ENCODE peak calls at places on chromosomes 2 and 18, in ten cellular contexts. V is stimulated activated CD8-positive, alpha-beta memory T cell treated with anti-CD3 and anti-CD28 coated beads, Interleukin-4, amount 100 ng/mL, for 24 hours; S is M059J; O is hepatic stellate cell; M is mucosa of gallbladder; A is fibroblast of villous mesenchyme; X is iris pigment epithelial cell; T is left ventricle myocardium superior; F is Right ventricle myocardium superior; W is natural killer cell. E is an unnamed sample.

GRCh38 chr2:24021122-24021998 is 11.5 kb downstream of the MFSD2B start:
- DNase-seq in V (no peak), S (peak; percentile 84), O (no peak), M (no peak), A (no peak), X (no peak), T (no peak), F (no peak), W (no peak), E (no peak)

GRCh38 chr2:177143444-177143843 is 69.2 kb upstream of the HNRNPA3 start:
- DNase-seq in V (no peak), S (peak; percentile 54), O (peak; percentile 21), M (no peak), A (peak; percentile 63), X (peak; percentile 58), T (no peak), F (no peak), W (no peak), E (no peak)

GRCh38 chr2:165897741-165898140 is 55.8 kb downstream of the TTC21B start:
- DNase-seq in V (no peak), S (no peak), O (no peak), M (no peak), A (no peak), X (no peak), T (no peak), F (no peak), W (no peak), E (no peak)

GRCh38 chr2:177917169-177917568 is 155.4 kb downstream of the PDE11A start:
- DNase-seq in V (no peak), S (no peak), O (no peak), M (no peak), A (no peak), X (no peak), T (no peak), F (no peak), W (no peak), E (no peak)

GRCh38 chr2:43383533-43383932 is 157.1 kb upstream of the ZFP36L2 start:
- DNase-seq in V (no peak), S (no peak), O (no peak), M (no peak), A (no peak), X (no peak), T (no peak), F (no peak), W (no peak), E (no peak)

GRCh38 chr2:39107156-39107555 is 13.7 kb downstream of the SOS1 start:
- DNase-seq in V (no peak), S (no peak), O (no peak), M (no peak), A (no peak), X (peak; percentile 45), T (no peak), F (no peak), W (no peak), E (no peak)

GRCh38 chr2:20104900-20105545 is 53.6 kb upstream of the LAPTM4A start:
- DNase-seq in V (no peak), S (no peak), O (no peak), M (no peak), A (no peak), X (no peak), T (no peak), F (no peak), W (no peak), E (no peak)

GRCh38 chr2:30098271-30099005 is 48.4 kb upstream of the YPEL5 start:
- DNase-seq in V (no peak), S (no peak), O (no peak), M (no peak), A (no peak), X (no peak), T (no peak), F (no peak), W (no peak), E (no peak)

GRCh38 chr2:33598472-33599174 is 476 bp downstream of the FAM98A start:
- DNase-seq in V (peak; percentile 8), S (peak; percentile 57), O (peak; percentile 46), M (peak; percentile 13), A (peak; percentile 68), X (peak; percentile 73), T (no peak), F (no peak), W (peak; percentile 29), E (no peak)

GRCh38 chr2:172085460-172086159 is at the start of gene DLX1:
- DNase-seq in V (no peak), S (no peak), O (no peak), M (no peak), A (no peak), X (no peak), T (no peak), F (no peak), W (no peak), E (no peak)

GRCh38 chr2:160429248-160430000 is 64.2 kb downstream of the RBMS1 start:
- DNase-seq in V (no peak), S (peak; percentile 69), O (no peak), M (no peak), A (peak; percentile 78), X (peak; percentile 76), T (no peak), F (no peak), W (no peak), E (no peak)

GRCh38 chr2:215736653-215737290 is 276.6 kb downstream of the MREG start:
- DNase-seq in V (no peak), S (peak; percentile 41), O (peak; percentile 15), M (no peak), A (peak; percentile 89), X (peak; percentile 79), T (no peak), F (no peak), W (no peak), E (no peak)

GRCh38 chr2:162636206-162636728 is 202.3 kb downstream of the KCNH7 start:
- DNase-seq in V (no peak), S (peak; percentile 4), O (no peak), M (no peak), A (no peak), X (peak; percentile 20), T (no peak), F (no peak), W (no peak), E (no peak)

GRCh38 chr2:179024445-179024844 is 25.5 kb downstream of the CCDC141 start:
- DNase-seq in V (no peak), S (no peak), O (no peak), M (no peak), A (no peak), X (no peak), T (no peak), F (no peak), W (no peak), E (no peak)

GRCh38 chr18:36441872-36442271 is 144.4 kb downstream of the FHOD3 start:
- DNase-seq in V (no peak), S (peak; percentile 50), O (peak; percentile 28), M (no peak), A (peak; percentile 55), X (peak; percentile 36), T (no peak), F (no peak), W (no peak), E (no peak)

GRCh38 chr2:20106746-20107145 is 55.3 kb upstream of the LAPTM4A start:
- DNase-seq in V (peak; percentile 7), S (no peak), O (no peak), M (no peak), A (no peak), X (peak; percentile 47), T (peak; percentile 65), F (peak; percentile 52), W (peak; percentile 17), E (peak; percentile 84)

GRCh38 chr2:235421618-235422017 is 72.2 kb upstream of the AGAP1 start:
- DNase-seq in V (no peak), S (no peak), O (no peak), M (peak; percentile 71), A (no peak), X (no peak), T (peak; percentile 59), F (no peak), W (no peak), E (no peak)

GRCh38 chr2:176412136-176412535 is 142.9 kb downstream of the MTX2 start:
- DNase-seq in V (no peak), S (no peak), O (no peak), M (no peak), A (no peak), X (no peak), T (no peak), F (no peak), W (no peak), E (no peak)

E was measured in ureter.